ENCODE peak calls at places on chromosomes 4 and X, in eight cellular contexts. I, G, N, F, Z, S, M and D are unnamed samples.

GRCh38 chrX:38664285-38664684 is 102.9 kb downstream of the TSPAN7 start:
- DNase-seq in I (no peak), G (no peak), N (peak; percentile 32), F (peak; percentile 13), Z (no peak), S (peak; percentile 20), M (no peak), D (no peak)

GRCh38 chr4:166432842-166433241 is 559.8 kb downstream of the TLL1 start:
- DNase-seq in I (no peak), G (no peak), N (no peak), F (no peak), Z (no peak), S (no peak), M (no peak), D (no peak)

GRCh38 chr4:754221-755120 is 48.8 kb downstream of the PCGF3 start:
- DNase-seq in I (no peak), G (no peak), N (no peak), F (no peak), Z (no peak), S (no peak), M (no peak), D (no peak)

GRCh38 chrX:95760356-95760755 is 924.3 kb upstream of the DIAPH2 start:
- DNase-seq in I (no peak), G (no peak), N (no peak), F (no peak), Z (no peak), S (no peak), M (no peak), D (no peak)

GRCh38 chr4:22129454-22130075 is 181.0 kb upstream of the KCNIP4 start:
- DNase-seq in I (no peak), G (no peak), N (peak; percentile 33), F (peak; percentile 42), Z (no peak), S (no peak), M (no peak), D (no peak)

GRCh38 chr4:88511236-88511635 is 12.3 kb downstream of the PYURF start:
- DNase-seq in I (no peak), G (no peak), N (no peak), F (no peak), Z (no peak), S (no peak), M (no peak), D (no peak)

GRCh38 chr4:4990857-4991540 is 28.3 kb downstream of the CYTL1 start:
- DNase-seq in I (no peak), G (no peak), N (no peak), F (peak; percentile 38), Z (no peak), S (no peak), M (no peak), D (peak; percentile 66)

GRCh38 chrX:46710927-46711623 is 47.8 kb downstream of the SLC9A7 start:
- DNase-seq in I (no peak), G (no peak), N (peak; percentile 50), F (no peak), Z (no peak), S (no peak), M (no peak), D (no peak)